ENCODE peak calls at places on chromosome 20, in ten cellular contexts. One of them, this sample, is unnamed.

GRCh38 chr20:9409981-9410380 is 104.4 kb upstream of the LAMP5 start:
- DNase-seq in brain microvascular endothelial cell: peak; percentile 81
- DNase-seq in adrenal gland: no peak
- DNase-seq in testis: no peak
- DNase-seq in PC-9: no peak
- DNase-seq in colonic mucosa: no peak
- DNase-seq in neural progenitor cell: no peak
- DNase-seq in CD8-positive, alpha-beta memory T cell: no peak
- DNase-seq in lower lobe of right lung: no peak
- DNase-seq in HCT116: no peak
- DNase-seq in this sample: no peak

GRCh38 chr20:1489328-1489727 is 1.9 kb downstream of the SIRPB2 start:
- DNase-seq in brain microvascular endothelial cell: no peak
- DNase-seq in adrenal gland: no peak
- DNase-seq in testis: no peak
- DNase-seq in PC-9: no peak
- DNase-seq in colonic mucosa: no peak
- DNase-seq in neural progenitor cell: no peak
- DNase-seq in CD8-positive, alpha-beta memory T cell: no peak
- DNase-seq in lower lobe of right lung: no peak
- DNase-seq in HCT116: no peak
- DNase-seq in this sample: no peak

GRCh38 chr20:1993986-1994385 is at the start of gene PDYN:
- DNase-seq in brain microvascular endothelial cell: no peak
- DNase-seq in adrenal gland: no peak
- DNase-seq in testis: no peak
- DNase-seq in PC-9: no peak
- DNase-seq in colonic mucosa: no peak
- DNase-seq in neural progenitor cell: peak; percentile 20
- DNase-seq in CD8-positive, alpha-beta memory T cell: no peak
- DNase-seq in lower lobe of right lung: no peak
- DNase-seq in HCT116: no peak
- DNase-seq in this sample: no peak

GRCh38 chr20:51931321-51931720 is 129.0 kb upstream of the SALL4 start:
- DNase-seq in brain microvascular endothelial cell: no peak
- DNase-seq in adrenal gland: no peak
- DNase-seq in testis: no peak
- DNase-seq in PC-9: no peak
- DNase-seq in colonic mucosa: no peak
- DNase-seq in neural progenitor cell: peak; percentile 40
- DNase-seq in CD8-positive, alpha-beta memory T cell: no peak
- DNase-seq in lower lobe of right lung: no peak
- DNase-seq in HCT116: no peak
- DNase-seq in this sample: no peak

GRCh38 chr20:49814057-49814675 is 1.5 kb downstream of the SLC9A8 start:
- DNase-seq in brain microvascular endothelial cell: no peak
- DNase-seq in adrenal gland: no peak
- DNase-seq in testis: no peak
- DNase-seq in PC-9: peak; percentile 80
- DNase-seq in colonic mucosa: no peak
- DNase-seq in neural progenitor cell: no peak
- DNase-seq in CD8-positive, alpha-beta memory T cell: no peak
- DNase-seq in lower lobe of right lung: no peak
- DNase-seq in HCT116: no peak
- DNase-seq in this sample: no peak

GRCh38 chr20:56870271-56870670 is 241.2 kb downstream of the TFAP2C start:
- DNase-seq in brain microvascular endothelial cell: no peak
- DNase-seq in adrenal gland: no peak
- DNase-seq in testis: no peak
- DNase-seq in PC-9: no peak
- DNase-seq in colonic mucosa: no peak
- DNase-seq in neural progenitor cell: no peak
- DNase-seq in CD8-positive, alpha-beta memory T cell: no peak
- DNase-seq in lower lobe of right lung: no peak
- DNase-seq in HCT116: no peak
- DNase-seq in this sample: no peak

GRCh38 chr20:227439-228105 is 514 bp downstream of the DEFB129 start:
- DNase-seq in brain microvascular endothelial cell: no peak
- DNase-seq in adrenal gland: no peak
- DNase-seq in testis: no peak
- DNase-seq in PC-9: no peak
- DNase-seq in colonic mucosa: no peak
- DNase-seq in neural progenitor cell: no peak
- DNase-seq in CD8-positive, alpha-beta memory T cell: no peak
- DNase-seq in lower lobe of right lung: no peak
- DNase-seq in HCT116: no peak
- DNase-seq in this sample: no peak

GRCh38 chr20:49713779-49714712 is at the start of gene B4GALT5:
- DNase-seq in brain microvascular endothelial cell: peak; percentile 52
- DNase-seq in adrenal gland: peak; percentile 75
- DNase-seq in testis: peak; percentile 88
- DNase-seq in PC-9: no peak
- DNase-seq in colonic mucosa: peak; percentile 59
- DNase-seq in neural progenitor cell: peak; percentile 96
- DNase-seq in CD8-positive, alpha-beta memory T cell: peak; percentile 61
- DNase-seq in lower lobe of right lung: peak; percentile 78
- DNase-seq in HCT116: peak; percentile 80
- DNase-seq in this sample: peak; percentile 56

GRCh38 chr20:52459150-52459549 is 267.6 kb upstream of the ZFP64 start:
- DNase-seq in brain microvascular endothelial cell: no peak
- DNase-seq in adrenal gland: no peak
- DNase-seq in testis: no peak
- DNase-seq in PC-9: no peak
- DNase-seq in colonic mucosa: no peak
- DNase-seq in neural progenitor cell: no peak
- DNase-seq in CD8-positive, alpha-beta memory T cell: no peak
- DNase-seq in lower lobe of right lung: no peak
- DNase-seq in HCT116: no peak
- DNase-seq in this sample: no peak

GRCh38 chr20:22425344-22426295 is 158.8 kb downstream of the FOXA2 start:
- DNase-seq in brain microvascular endothelial cell: no peak
- DNase-seq in adrenal gland: no peak
- DNase-seq in testis: no peak
- DNase-seq in PC-9: no peak
- DNase-seq in colonic mucosa: no peak
- DNase-seq in neural progenitor cell: no peak
- DNase-seq in CD8-positive, alpha-beta memory T cell: no peak
- DNase-seq in lower lobe of right lung: no peak
- DNase-seq in HCT116: no peak
- DNase-seq in this sample: no peak

GRCh38 chr20:57391439-57392129 is 388 bp downstream of the RBM38 start:
- DNase-seq in brain microvascular endothelial cell: no peak
- DNase-seq in adrenal gland: no peak
- DNase-seq in testis: no peak
- DNase-seq in PC-9: no peak
- DNase-seq in colonic mucosa: no peak
- DNase-seq in neural progenitor cell: peak; percentile 54
- DNase-seq in CD8-positive, alpha-beta memory T cell: no peak
- DNase-seq in lower lobe of right lung: peak; percentile 66
- DNase-seq in HCT116: no peak
- DNase-seq in this sample: no peak

GRCh38 chr20:50048420-50049166 is 64.4 kb downstream of the UBE2V1 start:
- DNase-seq in brain microvascular endothelial cell: no peak
- DNase-seq in adrenal gland: no peak
- DNase-seq in testis: peak; percentile 28
- DNase-seq in PC-9: no peak
- DNase-seq in colonic mucosa: no peak
- DNase-seq in neural progenitor cell: no peak
- DNase-seq in CD8-positive, alpha-beta memory T cell: peak; percentile 56
- DNase-seq in lower lobe of right lung: no peak
- DNase-seq in HCT116: no peak
- DNase-seq in this sample: no peak

GRCh38 chr20:8425802-8426201 is 293.7 kb downstream of the PLCB1 start:
- DNase-seq in brain microvascular endothelial cell: no peak
- DNase-seq in adrenal gland: no peak
- DNase-seq in testis: no peak
- DNase-seq in PC-9: no peak
- DNase-seq in colonic mucosa: no peak
- DNase-seq in neural progenitor cell: no peak
- DNase-seq in CD8-positive, alpha-beta memory T cell: no peak
- DNase-seq in lower lobe of right lung: no peak
- DNase-seq in HCT116: no peak
- DNase-seq in this sample: no peak

GRCh38 chr20:35443003-35443402 is 5.0 kb upstream of the GDF5 start:
- DNase-seq in brain microvascular endothelial cell: peak; percentile 57
- DNase-seq in adrenal gland: no peak
- DNase-seq in testis: no peak
- DNase-seq in PC-9: no peak
- DNase-seq in colonic mucosa: no peak
- DNase-seq in neural progenitor cell: no peak
- DNase-seq in CD8-positive, alpha-beta memory T cell: no peak
- DNase-seq in lower lobe of right lung: no peak
- DNase-seq in HCT116: no peak
- DNase-seq in this sample: no peak

DNA sequence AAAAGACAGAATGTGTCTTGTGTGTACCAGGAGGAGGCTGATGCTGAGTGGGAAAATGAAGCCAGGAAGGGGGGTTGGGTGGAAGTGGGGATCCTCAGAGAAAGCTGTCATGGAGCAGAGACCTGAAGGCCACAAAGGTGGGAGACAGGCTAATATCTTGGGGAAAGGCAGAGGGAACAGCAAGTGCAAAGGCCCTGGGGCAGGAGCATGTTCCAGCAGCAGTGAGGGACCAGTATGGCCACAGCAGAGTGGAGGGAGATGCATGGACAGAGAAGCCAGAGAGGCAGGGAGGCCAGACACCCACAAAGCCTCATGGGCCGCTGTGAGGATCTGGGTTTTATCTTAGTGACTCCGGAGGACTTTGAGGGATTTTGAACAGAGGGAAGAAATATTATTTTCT is 254.2 kb upstream of the SULF2 start:
- DNase-seq in brain microvascular endothelial cell: no peak
- DNase-seq in adrenal gland: no peak
- DNase-seq in testis: no peak
- DNase-seq in PC-9: no peak
- DNase-seq in colonic mucosa: no peak
- DNase-seq in neural progenitor cell: no peak
- DNase-seq in CD8-positive, alpha-beta memory T cell: no peak
- DNase-seq in lower lobe of right lung: no peak
- DNase-seq in HCT116: no peak
- DNase-seq in this sample: no peak
- H3K4me3 ChIP-seq in brain microvascular endothelial cell: no peak overlapping the region
- H3K4me3 ChIP-seq in adrenal gland: no peak overlapping the region
- H3K4me3 ChIP-seq in testis: no peak overlapping the region
- H3K4me3 ChIP-seq in PC-9: no peak overlapping the region
- H3K4me3 ChIP-seq in colonic mucosa: no peak overlapping the region
- H3K4me3 ChIP-seq in neural progenitor cell: no peak overlapping the region
- H3K4me3 ChIP-seq in CD8-positive, alpha-beta memory T cell: no peak overlapping the region
- H3K4me3 ChIP-seq in lower lobe of right lung: no peak overlapping the region
- H3K4me3 ChIP-seq in HCT116: no peak overlapping the region
- H3K4me3 ChIP-seq in this sample: no peak overlapping the region

DNA sequence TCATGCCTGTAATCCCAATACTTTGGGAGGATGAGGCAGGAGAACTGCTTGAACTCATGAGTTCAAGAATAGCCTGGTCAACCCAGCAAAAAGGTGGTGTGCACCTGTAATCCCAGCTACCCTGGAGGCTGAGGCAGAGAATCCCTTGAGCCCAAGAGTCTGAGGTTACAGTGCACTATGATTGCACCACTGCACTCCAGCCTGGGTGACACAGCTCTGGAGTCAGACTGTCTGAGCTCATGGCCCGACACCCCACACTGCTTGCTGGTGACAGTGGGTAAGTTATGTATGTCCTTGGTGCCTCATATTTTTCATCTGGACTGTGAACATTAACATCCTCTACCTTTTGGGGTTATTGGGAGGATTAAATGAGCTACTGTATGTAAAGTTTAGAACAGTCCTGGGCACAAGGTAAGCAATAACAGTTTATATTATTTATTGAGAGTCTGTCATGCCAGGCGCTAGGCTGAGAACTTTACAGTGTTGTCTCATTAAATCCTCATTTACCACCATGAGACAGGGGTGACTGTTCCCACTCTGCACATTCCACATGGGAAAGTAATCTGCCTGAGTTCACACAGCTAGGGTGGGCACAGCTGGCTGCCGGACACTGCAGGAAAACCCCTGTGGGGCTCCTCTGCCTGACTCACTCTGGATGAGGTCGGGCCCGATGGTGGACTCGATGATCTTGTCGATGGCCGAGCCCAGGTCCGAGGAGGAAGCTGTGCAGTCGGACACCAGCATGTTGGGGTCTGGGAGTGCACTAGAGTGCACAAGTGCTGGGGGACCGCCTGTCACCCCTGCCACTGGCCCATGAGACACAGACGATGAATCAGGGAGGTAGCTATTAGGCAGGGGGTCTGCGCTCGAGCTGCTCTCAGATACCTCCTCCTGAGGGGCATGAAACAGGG is 2.9 kb downstream of the ZNF335 start:
- DNase-seq in brain microvascular endothelial cell: peak; percentile 71
- DNase-seq in adrenal gland: peak; percentile 39
- DNase-seq in testis: no peak
- DNase-seq in PC-9: peak; percentile 33
- DNase-seq in colonic mucosa: no peak
- DNase-seq in neural progenitor cell: no peak
- DNase-seq in CD8-positive, alpha-beta memory T cell: no peak
- DNase-seq in lower lobe of right lung: peak; percentile 45
- DNase-seq in HCT116: no peak
- DNase-seq in this sample: no peak
- H3K4me3 ChIP-seq in brain microvascular endothelial cell: peak overlapping the region; percentile 34
- H3K4me3 ChIP-seq in adrenal gland: no peak overlapping the region
- H3K4me3 ChIP-seq in testis: no peak overlapping the region
- H3K4me3 ChIP-seq in PC-9: no peak overlapping the region
- H3K4me3 ChIP-seq in colonic mucosa: no peak overlapping the region
- H3K4me3 ChIP-seq in neural progenitor cell: no peak overlapping the region
- H3K4me3 ChIP-seq in CD8-positive, alpha-beta memory T cell: no peak overlapping the region
- H3K4me3 ChIP-seq in lower lobe of right lung: no peak overlapping the region
- H3K4me3 ChIP-seq in HCT116: no peak overlapping the region
- H3K4me3 ChIP-seq in this sample: no peak overlapping the region

GRCh38 chr20:47438464-47439381 is 63.0 kb upstream of the NCOA3 start:
- DNase-seq in brain microvascular endothelial cell: no peak
- DNase-seq in adrenal gland: no peak
- DNase-seq in testis: peak; percentile 19
- DNase-seq in PC-9: peak; percentile 94
- DNase-seq in colonic mucosa: no peak
- DNase-seq in neural progenitor cell: no peak
- DNase-seq in CD8-positive, alpha-beta memory T cell: no peak
- DNase-seq in lower lobe of right lung: no peak
- DNase-seq in HCT116: peak; percentile 33
- DNase-seq in this sample: no peak
- H3K4me3 ChIP-seq in brain microvascular endothelial cell: no peak overlapping the region
- H3K4me3 ChIP-seq in adrenal gland: no peak overlapping the region
- H3K4me3 ChIP-seq in testis: no peak overlapping the region
- H3K4me3 ChIP-seq in PC-9: peak overlapping the region; percentile 1
- H3K4me3 ChIP-seq in colonic mucosa: no peak overlapping the region
- H3K4me3 ChIP-seq in neural progenitor cell: no peak overlapping the region
- H3K4me3 ChIP-seq in CD8-positive, alpha-beta memory T cell: no peak overlapping the region
- H3K4me3 ChIP-seq in lower lobe of right lung: no peak overlapping the region
- H3K4me3 ChIP-seq in HCT116: no peak overlapping the region
- H3K4me3 ChIP-seq in this sample: no peak overlapping the region

DNA sequence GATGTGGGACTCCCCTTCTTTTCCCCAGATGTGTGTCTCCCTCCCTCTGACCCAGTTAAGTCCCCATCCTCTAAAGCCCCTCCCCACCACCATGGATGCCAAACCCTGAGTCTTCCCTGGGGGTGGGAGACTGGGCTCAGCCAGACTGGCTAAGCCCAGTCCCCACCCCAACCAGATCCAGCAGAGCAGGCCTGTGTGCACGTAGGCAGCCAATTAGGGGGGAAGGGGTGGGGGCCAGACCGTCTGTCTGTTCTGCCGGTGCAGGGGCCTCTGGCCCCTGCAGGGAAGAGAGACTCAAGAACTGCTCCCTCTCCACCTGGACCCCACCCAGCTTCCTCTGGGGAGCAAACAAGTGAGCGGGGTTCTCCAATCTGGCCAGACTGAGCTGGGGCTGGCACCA is 605 bp downstream of the COX4I2 start:
- DNase-seq in brain microvascular endothelial cell: no peak
- DNase-seq in adrenal gland: no peak
- DNase-seq in testis: no peak
- DNase-seq in PC-9: no peak
- DNase-seq in colonic mucosa: no peak
- DNase-seq in neural progenitor cell: no peak
- DNase-seq in CD8-positive, alpha-beta memory T cell: no peak
- DNase-seq in lower lobe of right lung: no peak
- DNase-seq in HCT116: no peak
- DNase-seq in this sample: no peak
- H3K4me3 ChIP-seq in brain microvascular endothelial cell: no peak overlapping the region
- H3K4me3 ChIP-seq in adrenal gland: no peak overlapping the region
- H3K4me3 ChIP-seq in testis: no peak overlapping the region
- H3K4me3 ChIP-seq in PC-9: no peak overlapping the region
- H3K4me3 ChIP-seq in colonic mucosa: no peak overlapping the region
- H3K4me3 ChIP-seq in neural progenitor cell: no peak overlapping the region
- H3K4me3 ChIP-seq in CD8-positive, alpha-beta memory T cell: no peak overlapping the region
- H3K4me3 ChIP-seq in lower lobe of right lung: peak overlapping the region; percentile 25
- H3K4me3 ChIP-seq in HCT116: no peak overlapping the region
- H3K4me3 ChIP-seq in this sample: no peak overlapping the region

This sample was measured in CD4-positive, alpha-beta memory T cell.